ENCODE peak calls at places on chromosomes 16 and 17, in four cellular contexts. F is mucosa of descending colon; G is naive thymus-derived CD4-positive, alpha-beta T cell; B is lung. N is an unnamed sample. For H3K9me3, the result is how much of the 10 kb centered on the place peaks cover.

GRCh38 chr16:87490091-87490798 is 2.6 kb downstream of the ZCCHC14 start:
- DNase-seq in F (no peak), G (peak), B (no peak), N (no peak)

GRCh38 chr17:76710863-76711611 is at the start of gene MXRA7:
- DNase-seq in F (peak), G (no peak), B (peak), N (no peak)

GRCh38 chr16:58652741-58653140 is 23.1 kb upstream of the CNOT1 start:
- DNase-seq in F (no peak), G (no peak), B (no peak), N (no peak)

GRCh38 chr16:901715-902601 is 68.8 kb downstream of the LMF1 start:
- DNase-seq in F (no peak), G (no peak), B (no peak), N (no peak)

GRCh38 chr16:73753931-73754330 is 542.7 kb upstream of the PSMD7 start:
- DNase-seq in F (no peak), G (no peak), B (no peak), N (no peak)

GRCh38 chr17:31318298-31319190 is 2.9 kb downstream of the EVI2A start:
- DNase-seq in F (peak), G (peak), B (peak), N (peak)

GRCh38 chr16:60929-61878 is 7.6 kb downstream of the SNRNP25 start:
- DNase-seq in F (no peak), G (no peak), B (no peak), N (no peak)

GRCh38 chr16:85133290-85133599 is 21.0 kb upstream of the CIBAR2 start:
- DNase-seq in F (no peak), G (no peak), B (no peak), N (no peak)

GRCh38 chr17:16449121-16449570 is 33.8 kb downstream of the TRPV2 start:
- DNase-seq in F (no peak), G (no peak), B (no peak), N (no peak)

GRCh38 chr17:18356624-18357023 is 6.7 kb downstream of the SHMT1 start:
- DNase-seq in F (peak), G (no peak), B (peak), N (peak)

GRCh38 chr17:16081507-16082087 is 82.0 kb downstream of the TTC19 start:
- DNase-seq in F (no peak), G (no peak), B (no peak), N (no peak)

GRCh38 chr16:81796585-81797346 is 17.7 kb downstream of the PLCG2 start:
- DNase-seq in F (no peak), G (no peak), B (no peak), N (no peak)

GRCh38 chr17:18031955-18032354 is 7.0 kb downstream of the ATPAF2 start:
- DNase-seq in F (no peak), G (no peak), B (no peak), N (no peak)

GRCh38 chr17:48023408-48024148 is 14.0 kb downstream of the COPZ2 start:
- DNase-seq in F (peak), G (no peak), B (peak), N (no peak)

GRCh38 chr17:17565471-17566365 is 25.8 kb downstream of the PEMT start:
- DNase-seq in F (no peak), G (no peak), B (no peak), N (no peak)

GRCh38 chr17:46194393-46195216 is 1.4 kb upstream of the KANSL1 start:
- DNase-seq in F (peak), G (peak), B (no peak), N (no peak)

GRCh38 chr17:172401-172800 is 9.0 kb downstream of the DOC2B start:
- DNase-seq in F (no peak), G (no peak), B (no peak), N (no peak)

GRCh38 chr17:44219126-44219635 is 294 bp downstream of the UBTF start:
- DNase-seq in F (peak), G (peak), B (peak), N (no peak)

GRCh38 chr17:82974136-82974952 is 105.1 kb upstream of the METRNL start:
- DNase-seq in F (no peak), G (no peak), B (no peak), N (no peak)

GRCh38 chr17:65222216-65222738 is 85.1 kb downstream of the RGS9 start:
- DNase-seq in F (no peak), G (no peak), B (no peak), N (no peak)

GRCh38 chr16:85902366-85903155 is 3.6 kb downstream of the IRF8 start:
- DNase-seq in F (no peak), G (peak), B (no peak), N (no peak)

GRCh38 chr16:84648595-84649510 is 542 bp downstream of the KLHL36 start:
- DNase-seq in F (peak), G (no peak), B (peak), N (no peak)

GRCh38 chr16:72836985-72837384 is 210.9 kb downstream of the ZFHX3 start:
- DNase-seq in F (no peak), G (no peak), B (no peak), N (no peak)

GRCh38 chr16:89678258-89678657 is 8.2 kb upstream of the CDK10 start:
- DNase-seq in F (no peak), G (no peak), B (no peak), N (no peak)
- H3K9me3 ChIP-seq in F (under half), G (under half), B (under half), N (under half)

GRCh38 chr17:69696645-69697044 is 282.1 kb downstream of the MAP2K6 start:
- DNase-seq in F (no peak), G (no peak), B (no peak), N (no peak)
- H3K9me3 ChIP-seq in F (under half), G (under half), B (under half), N (under half)

DNA sequence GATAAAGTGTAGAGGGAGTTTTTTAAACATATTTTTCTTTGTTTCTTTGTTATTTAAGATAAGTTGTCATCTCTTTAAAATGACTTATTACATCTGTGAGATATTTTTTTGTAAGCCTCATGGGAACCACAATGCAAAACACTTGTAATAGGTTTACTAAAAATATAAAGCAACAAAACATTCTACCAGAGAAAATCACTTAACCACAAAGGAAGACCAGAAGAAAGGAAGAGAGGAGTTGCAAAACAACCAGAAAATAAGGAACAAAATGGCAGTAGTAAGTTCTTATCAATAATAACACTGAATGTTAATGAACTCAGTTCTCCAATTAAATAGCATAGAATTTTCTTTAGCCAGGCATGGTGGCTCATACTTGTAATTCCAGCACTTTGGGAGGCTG is 22.9 kb downstream of the DHRS7B start:
- DNase-seq in F (no peak), G (no peak), B (no peak), N (no peak)
- H3K9me3 ChIP-seq in F (under half), G (under half), B (under half), N (under half)

GRCh38 chr16:3321802-3322201 is 16.5 kb downstream of the ZNF75A start:
- DNase-seq in F (no peak), G (no peak), B (no peak), N (no peak)
- H3K9me3 ChIP-seq in F (half or more), G (under half), B (under half), N (under half)

GRCh38 chr17:52517176-52517575 is 358.7 kb upstream of the CA10 start:
- DNase-seq in F (no peak), G (no peak), B (no peak), N (no peak)
- H3K9me3 ChIP-seq in F (under half), G (under half), B (under half), N (under half)

DNA sequence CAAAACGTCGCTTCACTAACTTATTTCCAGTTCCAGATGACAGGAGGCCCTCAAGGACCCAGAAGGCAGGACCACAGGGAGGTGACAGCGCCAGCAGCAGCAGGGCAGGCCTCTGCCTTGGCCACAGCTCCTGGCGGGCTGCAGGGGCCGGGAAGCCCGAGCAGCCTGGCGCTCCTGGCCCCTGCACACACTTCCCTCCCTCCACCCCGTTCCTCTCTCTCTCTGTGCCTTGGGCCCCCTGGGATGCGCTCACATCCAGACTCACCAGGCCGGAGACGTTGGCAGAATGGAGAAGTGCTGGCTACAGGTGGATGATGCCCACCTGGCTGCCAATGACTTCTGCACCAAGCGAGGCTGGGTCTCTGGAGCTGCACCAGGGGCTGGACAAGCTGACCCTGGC is 12.7 kb downstream of the ZNF594 start:
- DNase-seq in F (no peak), G (no peak), B (no peak), N (no peak)
- H3K9me3 ChIP-seq in F (half or more), G (under half), B (under half), N (half or more)

N was measured in AG04450.